ENCODE peak calls at places on chromosomes 5 and 9, in eight cellular contexts. T is heart left ventricle, K is suprapubic skin, F is sigmoid colon, U is HCT116, H is gastrocnemius medialis, D is breast epithelium, P is adrenal gland. M is an unnamed sample. For H3K9me3, the result is how much of the 10 kb centered on the place peaks cover.

GRCh38 chr9:88236531-88237453 is 98.5 kb upstream of the SPATA31C2 start:
- DNase-seq in D (peak), K (no peak), U (no peak), P (no peak), T (no peak), F (peak), H (no peak), M (no peak)

GRCh38 chr9:11023201-11023600 is 410.4 kb upstream of the PTPRD start:
- DNase-seq in K (no peak), D (no peak), U (no peak), T (no peak), P (no peak), F (no peak), H (no peak), M (no peak)

GRCh38 chr5:74441616-74442015 is 198.9 kb downstream of the ENC1 start:
- DNase-seq in U (no peak), H (no peak), T (no peak), F (no peak), K (no peak), D (no peak), P (no peak), M (no peak)

GRCh38 chr5:399296-400281 is 43.4 kb upstream of the EXOC3 start:
- DNase-seq in P (peak), T (peak), H (peak), F (peak), U (peak), D (peak), K (peak), M (peak)

GRCh38 chr5:93162201-93162654 is 418.8 kb downstream of the NR2F1-AS1 start:
- DNase-seq in U (peak), F (no peak), H (no peak), P (no peak), K (no peak), D (no peak), T (peak), M (no peak)

GRCh38 chr5:35371971-35372426 is 141.7 kb upstream of the PRLR start:
- DNase-seq in T (no peak), U (no peak), D (no peak), K (no peak), F (no peak), P (no peak), H (no peak), M (no peak)

GRCh38 chr5:137036630-137037029 is 462.5 kb downstream of the SPOCK1 start:
- DNase-seq in H (no peak), F (no peak), T (no peak), K (no peak), U (no peak), P (no peak), D (no peak), M (no peak)

GRCh38 chr5:168939887-168940534 is 360.8 kb upstream of the PANK3 start:
- DNase-seq in T (no peak), F (no peak), H (no peak), P (no peak), D (no peak), K (no peak), U (no peak), M (no peak)

GRCh38 chr5:9841516-9841915 is 211.4 kb upstream of the TAS2R1 start:
- DNase-seq in U (no peak), F (no peak), P (no peak), K (no peak), T (no peak), H (no peak), D (no peak), M (no peak)

GRCh38 chr9:14652729-14653377 is 40.4 kb downstream of the ZDHHC21 start:
- DNase-seq in H (no peak), K (no peak), D (no peak), U (no peak), F (no peak), T (no peak), P (no peak), M (no peak)

GRCh38 chr9:33687779-33688178 is 107.6 kb upstream of the PRSS3 start:
- DNase-seq in T (no peak), K (no peak), P (peak), U (no peak), H (no peak), D (no peak), F (no peak), M (no peak)

GRCh38 chr5:55226027-55226933 is 835 bp downstream of the MCIDAS start:
- DNase-seq in K (no peak), D (no peak), H (no peak), T (peak), U (peak), F (no peak), P (peak), M (peak)

GRCh38 chr9:114169029-114169939 is 13.9 kb downstream of the COL27A1 start:
- DNase-seq in T (peak), F (no peak), K (no peak), D (no peak), U (no peak), P (no peak), H (no peak), M (no peak)

GRCh38 chr9:24071736-24072135 is 245.7 kb upstream of the ELAVL2 start:
- DNase-seq in U (no peak), K (no peak), H (no peak), P (no peak), T (no peak), D (no peak), F (no peak), M (no peak)

GRCh38 chr5:172740483-172741205 is 30.4 kb downstream of the DUSP1 start:
- DNase-seq in U (no peak), P (peak), T (peak), D (peak), F (peak), H (peak), K (no peak), M (peak)

GRCh38 chr9:3434594-3434993 is 91.2 kb downstream of the RFX3 start:
- DNase-seq in F (no peak), P (no peak), H (peak), D (no peak), U (no peak), T (no peak), K (no peak), M (no peak)

GRCh38 chr9:8961186-8961666 is 1161.6 kb upstream of the DMAC1 start:
- DNase-seq in T (peak), P (peak), U (no peak), D (no peak), F (peak), H (peak), K (no peak), M (peak)

GRCh38 chr5:75837258-75837841 is 120.1 kb upstream of the POC5 start:
- DNase-seq in H (no peak), D (no peak), T (no peak), K (no peak), U (no peak), P (no peak), F (no peak), M (no peak)

GRCh38 chr5:124206540-124206939 is 539.9 kb downstream of the ZNF608 start:
- DNase-seq in H (no peak), U (no peak), K (no peak), P (no peak), T (no peak), F (no peak), D (no peak), M (no peak)

GRCh38 chr5:112923148-112923917 is 1.3 kb upstream of the REEP5 start:
- DNase-seq in K (no peak), T (no peak), F (no peak), P (no peak), H (no peak), U (no peak), D (no peak), M (no peak)

GRCh38 chr9:34546834-34547827 is 24.3 kb upstream of the ENHO start:
- DNase-seq in F (peak), H (no peak), T (peak), D (no peak), K (peak), U (peak), P (peak), M (peak)

GRCh38 chr9:117425562-117425961 is 10.7 kb upstream of the ASTN2 start:
- DNase-seq in P (no peak), K (no peak), D (no peak), F (no peak), U (no peak), H (no peak), T (no peak), M (no peak)

GRCh38 chr9:119004618-119004990 is 364.6 kb downstream of the BRINP1 start:
- DNase-seq in T (peak), H (peak), D (peak), U (no peak), K (peak), P (peak), F (peak), M (peak)

GRCh38 chr5:38404667-38405276 is 146.4 kb downstream of the EGFLAM start:
- DNase-seq in T (no peak), H (no peak), P (no peak), U (peak), D (no peak), K (no peak), F (no peak), M (peak)

GRCh38 chr5:10534491-10535236 is 29.2 kb upstream of the ANKRD33B start:
- DNase-seq in F (peak), H (no peak), P (no peak), D (no peak), T (no peak), K (no peak), U (no peak), M (no peak)

GRCh38 chr5:127838661-127839060 is 135.5 kb downstream of the CCDC192 start:
- DNase-seq in F (no peak), P (peak), K (no peak), H (no peak), T (peak), U (no peak), D (no peak), M (no peak)

GRCh38 chr5:36066001-36066539 is 612 bp downstream of the UGT3A2 start:
- DNase-seq in U (no peak), P (no peak), K (no peak), T (no peak), F (no peak), H (no peak), D (no peak), M (no peak)

GRCh38 chr9:77735515-77735914 is 87.4 kb upstream of the GNA14 start:
- DNase-seq in K (no peak), F (no peak), T (peak), H (no peak), P (peak), U (no peak), D (no peak), M (no peak)

GRCh38 chr9:36827593-36827992 is 206.5 kb downstream of the PAX5 start:
- DNase-seq in U (no peak), F (no peak), H (no peak), D (no peak), P (no peak), K (no peak), T (no peak), M (no peak)

GRCh38 chr5:173547579-173547978 is 68.9 kb downstream of the BOD1 start:
- DNase-seq in D (no peak), T (no peak), P (no peak), F (no peak), H (no peak), K (no peak), U (no peak), M (peak)

GRCh38 chr9:89603629-89604462 is 966 bp upstream of the GADD45G start:
- DNase-seq in T (peak), F (peak), H (peak), P (peak), K (peak), U (no peak), D (peak), M (peak)

GRCh38 chr5:43150748-43151147 is 30.0 kb downstream of the ZNF131 start:
- DNase-seq in F (no peak), U (no peak), K (no peak), D (no peak), H (no peak), T (no peak), P (no peak), M (peak)

GRCh38 chr5:56126487-56127179 is 106.5 kb downstream of the ANKRD55 start:
- DNase-seq in F (no peak), D (no peak), P (no peak), U (no peak), H (no peak), T (no peak), K (no peak), M (no peak)

GRCh38 chr5:147371290-147371689 is 136.5 kb downstream of the STK32A start:
- DNase-seq in K (no peak), T (no peak), H (no peak), U (no peak), F (no peak), D (no peak), P (no peak), M (no peak)

DNA sequence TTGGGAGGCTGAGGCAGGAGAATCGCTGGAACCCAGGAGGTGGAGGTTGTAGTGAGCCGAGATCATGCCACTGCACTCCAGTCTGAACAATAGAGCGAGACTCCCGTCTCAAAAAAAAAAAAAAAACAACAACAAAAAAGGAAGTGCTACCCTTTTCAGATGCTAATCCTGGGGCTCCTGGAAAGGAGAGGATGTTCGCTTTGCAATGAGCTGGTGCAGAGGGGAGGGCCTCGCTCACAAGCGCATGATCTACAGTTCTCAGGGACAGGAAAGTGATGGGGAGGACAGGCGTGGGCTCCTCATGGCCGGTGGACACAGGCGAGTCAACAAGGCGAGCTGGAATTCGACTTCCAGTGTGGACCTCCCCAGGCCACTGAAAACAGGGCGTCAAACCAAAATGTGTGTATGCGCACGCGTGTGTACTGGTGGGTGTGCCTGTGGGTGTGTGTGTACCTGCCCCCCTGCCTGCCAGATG is 54.2 kb downstream of the USP20 start:
- DNase-seq in P (no peak), U (no peak), T (no peak), K (no peak), F (no peak), H (no peak), D (no peak), M (no peak)
- TF ChIP-seq POLR2A in P (no peak), U (no peak), T (no peak), K (no peak), F (no peak), H (no peak), D (no peak), M (no peak)

GRCh38 chr9:138067594-138068367 is 190.2 kb downstream of the CACNA1B start:
- DNase-seq in P (no peak), D (peak), K (no peak), F (peak), U (no peak), T (peak), H (no peak), M (no peak)
- H3K9me3 ChIP-seq in P (under half), D (under half), K (under half), F (under half), U (under half), T (under half), H (under half), M (under half)

GRCh38 chr5:132678735-132679134 is 4.9 kb downstream of the IL4 start:
- DNase-seq in H (no peak), U (no peak), D (no peak), K (no peak), P (no peak), F (no peak), T (no peak), M (no peak)

GRCh38 chr5:132677682-132678400 is 4.1 kb downstream of the IL4 start:
- DNase-seq in H (no peak), U (no peak), F (no peak), T (no peak), P (no peak), D (no peak), K (no peak), M (no peak)

GRCh38 chr5:132675936-132676689 is 2.3 kb downstream of the IL4 start:
- DNase-seq in U (no peak), D (no peak), F (no peak), T (no peak), H (no peak), P (no peak), K (no peak), M (no peak)

GRCh38 chr5:132679166-132679565 is 5.4 kb downstream of the IL4 start:
- DNase-seq in K (no peak), F (no peak), T (no peak), D (no peak), U (no peak), P (no peak), H (no peak), M (no peak)

GRCh38 chr5:132677191-132677590 is 3.4 kb downstream of the IL4 start:
- DNase-seq in P (peak), H (no peak), D (no peak), T (peak), U (peak), F (no peak), K (no peak), M (peak)
- TF ChIP-seq CTCF in P (peak), H (no peak), D (no peak), T (no peak), U (peak), F (no peak), K (no peak), M (no peak)

GRCh38 chr5:138559937-138560336 is 15.3 kb downstream of the HSPA9 start:
- DNase-seq in T (no peak), U (no peak), K (no peak), H (no peak), F (no peak), D (peak), P (no peak), M (peak)
- TF ChIP-seq POLR2A in T (no peak), U (no peak), K (no peak), H (no peak), F (no peak), D (no peak), P (no peak), M (no peak)

M was measured in thyroid gland.